ENCODE peak calls at places on chromosomes 13 and 19, in eight cellular contexts. One of them, this sample, is unnamed.

GRCh38 chr19:46181386-46181774 is 33.3 kb downstream of the IGFL2 start:
- DNase-seq in activated T-helper 2 cell treated with anti-CD3 and anti-CD28 coated beads, Interferon-gamma antibody, Interleukin-2, Interleukin-4, amounts not matched to agents 10 μg/mL and 5 μg/mL and 100 μg/mL, durations not matched to agents 14 hours and 24 hours and 36 hours: no peak
- DNase-seq in NCI-H2107: no peak
- DNase-seq in activated CD8-positive, alpha-beta memory T cell treated with anti-CD3 and anti-CD28 coated beads for 1 hour: no peak
- DNase-seq in central memory CD4-positive, alpha-beta T cell: no peak
- DNase-seq in WTC11: no peak
- DNase-seq in globus pallidus: no peak
- DNase-seq in NCI-H1105 treated with DMSO at 0.1 percent for 48 hours: no peak
- DNase-seq in this sample: no peak

GRCh38 chr19:32361574-32362317 is 16.3 kb downstream of the ZNF507 start:
- DNase-seq in activated T-helper 2 cell treated with anti-CD3 and anti-CD28 coated beads, Interferon-gamma antibody, Interleukin-2, Interleukin-4, amounts not matched to agents 10 μg/mL and 5 μg/mL and 100 μg/mL, durations not matched to agents 14 hours and 24 hours and 36 hours: no peak
- DNase-seq in NCI-H2107: no peak
- DNase-seq in activated CD8-positive, alpha-beta memory T cell treated with anti-CD3 and anti-CD28 coated beads for 1 hour: no peak
- DNase-seq in central memory CD4-positive, alpha-beta T cell: no peak
- DNase-seq in WTC11: no peak
- DNase-seq in globus pallidus: no peak
- DNase-seq in NCI-H1105 treated with DMSO at 0.1 percent for 48 hours: no peak
- DNase-seq in this sample: no peak

GRCh38 chr13:37270206-37271001 is 164.9 kb upstream of the CSNK1A1L start:
- DNase-seq in activated T-helper 2 cell treated with anti-CD3 and anti-CD28 coated beads, Interferon-gamma antibody, Interleukin-2, Interleukin-4, amounts not matched to agents 10 μg/mL and 5 μg/mL and 100 μg/mL, durations not matched to agents 14 hours and 24 hours and 36 hours: no peak
- DNase-seq in NCI-H2107: no peak
- DNase-seq in activated CD8-positive, alpha-beta memory T cell treated with anti-CD3 and anti-CD28 coated beads for 1 hour: no peak
- DNase-seq in central memory CD4-positive, alpha-beta T cell: no peak
- DNase-seq in WTC11: no peak
- DNase-seq in globus pallidus: no peak
- DNase-seq in NCI-H1105 treated with DMSO at 0.1 percent for 48 hours: no peak
- DNase-seq in this sample: no peak

GRCh38 chr13:34155931-34156607 is 338.1 kb downstream of the RFC3 start:
- DNase-seq in activated T-helper 2 cell treated with anti-CD3 and anti-CD28 coated beads, Interferon-gamma antibody, Interleukin-2, Interleukin-4, amounts not matched to agents 10 μg/mL and 5 μg/mL and 100 μg/mL, durations not matched to agents 14 hours and 24 hours and 36 hours: no peak
- DNase-seq in NCI-H2107: no peak
- DNase-seq in activated CD8-positive, alpha-beta memory T cell treated with anti-CD3 and anti-CD28 coated beads for 1 hour: no peak
- DNase-seq in central memory CD4-positive, alpha-beta T cell: no peak
- DNase-seq in WTC11: no peak
- DNase-seq in globus pallidus: no peak
- DNase-seq in NCI-H1105 treated with DMSO at 0.1 percent for 48 hours: no peak
- DNase-seq in this sample: no peak

GRCh38 chr13:40152145-40152544 is 496.7 kb downstream of the COG6 start:
- DNase-seq in activated T-helper 2 cell treated with anti-CD3 and anti-CD28 coated beads, Interferon-gamma antibody, Interleukin-2, Interleukin-4, amounts not matched to agents 10 μg/mL and 5 μg/mL and 100 μg/mL, durations not matched to agents 14 hours and 24 hours and 36 hours: no peak
- DNase-seq in NCI-H2107: no peak
- DNase-seq in activated CD8-positive, alpha-beta memory T cell treated with anti-CD3 and anti-CD28 coated beads for 1 hour: no peak
- DNase-seq in central memory CD4-positive, alpha-beta T cell: no peak
- DNase-seq in WTC11: no peak
- DNase-seq in globus pallidus: no peak
- DNase-seq in NCI-H1105 treated with DMSO at 0.1 percent for 48 hours: no peak
- DNase-seq in this sample: no peak

GRCh38 chr19:42284641-42285341 is 15.7 kb downstream of the CIC start:
- DNase-seq in activated T-helper 2 cell treated with anti-CD3 and anti-CD28 coated beads, Interferon-gamma antibody, Interleukin-2, Interleukin-4, amounts not matched to agents 10 μg/mL and 5 μg/mL and 100 μg/mL, durations not matched to agents 14 hours and 24 hours and 36 hours: no peak
- DNase-seq in NCI-H2107: no peak
- DNase-seq in activated CD8-positive, alpha-beta memory T cell treated with anti-CD3 and anti-CD28 coated beads for 1 hour: no peak
- DNase-seq in central memory CD4-positive, alpha-beta T cell: peak; percentile 26
- DNase-seq in WTC11: no peak
- DNase-seq in globus pallidus: peak; percentile 33
- DNase-seq in NCI-H1105 treated with DMSO at 0.1 percent for 48 hours: no peak
- DNase-seq in this sample: peak; percentile 39

GRCh38 chr13:49218493-49219051 is 1.6 kb upstream of the MLNR start:
- DNase-seq in activated T-helper 2 cell treated with anti-CD3 and anti-CD28 coated beads, Interferon-gamma antibody, Interleukin-2, Interleukin-4, amounts not matched to agents 10 μg/mL and 5 μg/mL and 100 μg/mL, durations not matched to agents 14 hours and 24 hours and 36 hours: no peak
- DNase-seq in NCI-H2107: no peak
- DNase-seq in activated CD8-positive, alpha-beta memory T cell treated with anti-CD3 and anti-CD28 coated beads for 1 hour: no peak
- DNase-seq in central memory CD4-positive, alpha-beta T cell: no peak
- DNase-seq in WTC11: peak; percentile 38
- DNase-seq in globus pallidus: no peak
- DNase-seq in NCI-H1105 treated with DMSO at 0.1 percent for 48 hours: no peak
- DNase-seq in this sample: no peak

GRCh38 chr19:19147344-19147743 is 9.1 kb upstream of the TMEM161A start:
- DNase-seq in activated T-helper 2 cell treated with anti-CD3 and anti-CD28 coated beads, Interferon-gamma antibody, Interleukin-2, Interleukin-4, amounts not matched to agents 10 μg/mL and 5 μg/mL and 100 μg/mL, durations not matched to agents 14 hours and 24 hours and 36 hours: no peak
- DNase-seq in NCI-H2107: no peak
- DNase-seq in activated CD8-positive, alpha-beta memory T cell treated with anti-CD3 and anti-CD28 coated beads for 1 hour: no peak
- DNase-seq in central memory CD4-positive, alpha-beta T cell: no peak
- DNase-seq in WTC11: no peak
- DNase-seq in globus pallidus: no peak
- DNase-seq in NCI-H1105 treated with DMSO at 0.1 percent for 48 hours: no peak
- DNase-seq in this sample: no peak

GRCh38 chr19:3338541-3339181 is 27.7 kb upstream of the NFIC start:
- DNase-seq in activated T-helper 2 cell treated with anti-CD3 and anti-CD28 coated beads, Interferon-gamma antibody, Interleukin-2, Interleukin-4, amounts not matched to agents 10 μg/mL and 5 μg/mL and 100 μg/mL, durations not matched to agents 14 hours and 24 hours and 36 hours: no peak
- DNase-seq in NCI-H2107: no peak
- DNase-seq in activated CD8-positive, alpha-beta memory T cell treated with anti-CD3 and anti-CD28 coated beads for 1 hour: no peak
- DNase-seq in central memory CD4-positive, alpha-beta T cell: peak; percentile 65
- DNase-seq in WTC11: no peak
- DNase-seq in globus pallidus: no peak
- DNase-seq in NCI-H1105 treated with DMSO at 0.1 percent for 48 hours: no peak
- DNase-seq in this sample: peak; percentile 91

GRCh38 chr19:4337906-4338440 is 654 bp downstream of the STAP2 start:
- DNase-seq in activated T-helper 2 cell treated with anti-CD3 and anti-CD28 coated beads, Interferon-gamma antibody, Interleukin-2, Interleukin-4, amounts not matched to agents 10 μg/mL and 5 μg/mL and 100 μg/mL, durations not matched to agents 14 hours and 24 hours and 36 hours: peak; percentile 18
- DNase-seq in NCI-H2107: no peak
- DNase-seq in activated CD8-positive, alpha-beta memory T cell treated with anti-CD3 and anti-CD28 coated beads for 1 hour: no peak
- DNase-seq in central memory CD4-positive, alpha-beta T cell: no peak
- DNase-seq in WTC11: no peak
- DNase-seq in globus pallidus: no peak
- DNase-seq in NCI-H1105 treated with DMSO at 0.1 percent for 48 hours: no peak
- DNase-seq in this sample: no peak

GRCh38 chr13:80189889-80190597 is 150.9 kb downstream of the SPRY2 start:
- DNase-seq in activated T-helper 2 cell treated with anti-CD3 and anti-CD28 coated beads, Interferon-gamma antibody, Interleukin-2, Interleukin-4, amounts not matched to agents 10 μg/mL and 5 μg/mL and 100 μg/mL, durations not matched to agents 14 hours and 24 hours and 36 hours: no peak
- DNase-seq in NCI-H2107: no peak
- DNase-seq in activated CD8-positive, alpha-beta memory T cell treated with anti-CD3 and anti-CD28 coated beads for 1 hour: no peak
- DNase-seq in central memory CD4-positive, alpha-beta T cell: no peak
- DNase-seq in WTC11: no peak
- DNase-seq in globus pallidus: no peak
- DNase-seq in NCI-H1105 treated with DMSO at 0.1 percent for 48 hours: no peak
- DNase-seq in this sample: no peak

GRCh38 chr13:29925457-29925856 is 75.0 kb upstream of the UBL3 start:
- DNase-seq in activated T-helper 2 cell treated with anti-CD3 and anti-CD28 coated beads, Interferon-gamma antibody, Interleukin-2, Interleukin-4, amounts not matched to agents 10 μg/mL and 5 μg/mL and 100 μg/mL, durations not matched to agents 14 hours and 24 hours and 36 hours: no peak
- DNase-seq in NCI-H2107: peak; percentile 4
- DNase-seq in activated CD8-positive, alpha-beta memory T cell treated with anti-CD3 and anti-CD28 coated beads for 1 hour: no peak
- DNase-seq in central memory CD4-positive, alpha-beta T cell: no peak
- DNase-seq in WTC11: no peak
- DNase-seq in globus pallidus: peak; percentile 35
- DNase-seq in NCI-H1105 treated with DMSO at 0.1 percent for 48 hours: peak; percentile 59
- DNase-seq in this sample: no peak

GRCh38 chr19:35365303-35365702 is 5.6 kb upstream of the GPR42 start:
- DNase-seq in activated T-helper 2 cell treated with anti-CD3 and anti-CD28 coated beads, Interferon-gamma antibody, Interleukin-2, Interleukin-4, amounts not matched to agents 10 μg/mL and 5 μg/mL and 100 μg/mL, durations not matched to agents 14 hours and 24 hours and 36 hours: no peak
- DNase-seq in NCI-H2107: no peak
- DNase-seq in activated CD8-positive, alpha-beta memory T cell treated with anti-CD3 and anti-CD28 coated beads for 1 hour: no peak
- DNase-seq in central memory CD4-positive, alpha-beta T cell: no peak
- DNase-seq in WTC11: no peak
- DNase-seq in globus pallidus: no peak
- DNase-seq in NCI-H1105 treated with DMSO at 0.1 percent for 48 hours: no peak
- DNase-seq in this sample: no peak

GRCh38 chr13:96730676-96731075 is 263.6 kb downstream of the OXGR1 start:
- DNase-seq in activated T-helper 2 cell treated with anti-CD3 and anti-CD28 coated beads, Interferon-gamma antibody, Interleukin-2, Interleukin-4, amounts not matched to agents 10 μg/mL and 5 μg/mL and 100 μg/mL, durations not matched to agents 14 hours and 24 hours and 36 hours: no peak
- DNase-seq in NCI-H2107: no peak
- DNase-seq in activated CD8-positive, alpha-beta memory T cell treated with anti-CD3 and anti-CD28 coated beads for 1 hour: no peak
- DNase-seq in central memory CD4-positive, alpha-beta T cell: no peak
- DNase-seq in WTC11: no peak
- DNase-seq in globus pallidus: no peak
- DNase-seq in NCI-H1105 treated with DMSO at 0.1 percent for 48 hours: no peak
- DNase-seq in this sample: no peak

This sample was measured in DND-41.